ENCODE peak calls at places on chromosomes 13 and 19, in four cellular contexts. One of them, this sample, is unnamed.

GRCh38 chr13:82878536-82878935 is 1003.7 kb downstream of the SLITRK1 start:
- DNase-seq in neuronal stem cell: no peak
- DNase-seq in naive thymus-derived CD4-positive, alpha-beta T cell: no peak
- DNase-seq in transverse colon: no peak
- DNase-seq in this sample: no peak

GRCh38 chr19:38711726-38712153 is 32.5 kb downstream of the CAPN12 start:
- DNase-seq in transverse colon: peak; percentile 31
- DNase-seq in naive thymus-derived CD4-positive, alpha-beta T cell: no peak
- DNase-seq in neuronal stem cell: no peak
- DNase-seq in this sample: no peak

GRCh38 chr13:23621316-23621645 is 51.1 kb downstream of the TNFRSF19 start:
- DNase-seq in neuronal stem cell: no peak
- DNase-seq in transverse colon: no peak
- DNase-seq in naive thymus-derived CD4-positive, alpha-beta T cell: no peak
- DNase-seq in this sample: no peak

GRCh38 chr13:43445651-43446050 is 341.1 kb downstream of the ENOX1 start:
- DNase-seq in naive thymus-derived CD4-positive, alpha-beta T cell: no peak
- DNase-seq in transverse colon: no peak
- DNase-seq in neuronal stem cell: no peak
- DNase-seq in this sample: no peak

GRCh38 chr13:50531917-50532899 is 311.3 kb downstream of the DLEU7 start:
- DNase-seq in neuronal stem cell: no peak
- DNase-seq in transverse colon: no peak
- DNase-seq in naive thymus-derived CD4-positive, alpha-beta T cell: no peak
- DNase-seq in this sample: no peak

GRCh38 chr13:31944262-31945160 is 87.1 kb upstream of the FRY start:
- DNase-seq in transverse colon: no peak
- DNase-seq in neuronal stem cell: no peak
- DNase-seq in naive thymus-derived CD4-positive, alpha-beta T cell: no peak
- DNase-seq in this sample: no peak

GRCh38 chr19:406121-406711 is 2.7 kb downstream of the C2CD4C start:
- DNase-seq in naive thymus-derived CD4-positive, alpha-beta T cell: no peak
- DNase-seq in transverse colon: no peak
- DNase-seq in neuronal stem cell: no peak
- DNase-seq in this sample: no peak

GRCh38 chr19:18743281-18743825 is 47.8 kb downstream of the COMP start:
- DNase-seq in transverse colon: peak; percentile 70
- DNase-seq in neuronal stem cell: no peak
- DNase-seq in naive thymus-derived CD4-positive, alpha-beta T cell: no peak
- DNase-seq in this sample: no peak

GRCh38 chr19:43672061-43672679 is 2.2 kb upstream of the PLAUR start:
- DNase-seq in neuronal stem cell: no peak
- DNase-seq in naive thymus-derived CD4-positive, alpha-beta T cell: no peak
- DNase-seq in transverse colon: no peak
- DNase-seq in this sample: no peak

GRCh38 chr19:34332027-34332786 is 32.8 kb upstream of the GPI start:
- DNase-seq in transverse colon: no peak
- DNase-seq in naive thymus-derived CD4-positive, alpha-beta T cell: no peak
- DNase-seq in neuronal stem cell: no peak
- DNase-seq in this sample: no peak

GRCh38 chr13:52345048-52345447 is 60.9 kb downstream of the THSD1 start:
- DNase-seq in naive thymus-derived CD4-positive, alpha-beta T cell: no peak
- DNase-seq in transverse colon: no peak
- DNase-seq in neuronal stem cell: no peak
- DNase-seq in this sample: no peak

GRCh38 chr19:2578391-2578826 is 102.5 kb downstream of the GADD45B start:
- DNase-seq in naive thymus-derived CD4-positive, alpha-beta T cell: no peak
- DNase-seq in neuronal stem cell: no peak
- DNase-seq in transverse colon: peak; percentile 40
- DNase-seq in this sample: no peak

GRCh38 chr13:88153353-88153752 is 482.2 kb downstream of the SLITRK5 start:
- DNase-seq in naive thymus-derived CD4-positive, alpha-beta T cell: no peak
- DNase-seq in transverse colon: no peak
- DNase-seq in neuronal stem cell: no peak
- DNase-seq in this sample: no peak

GRCh38 chr13:65149687-65150086 is 2080.4 kb downstream of the PCDH9 start:
- DNase-seq in naive thymus-derived CD4-positive, alpha-beta T cell: no peak
- DNase-seq in neuronal stem cell: no peak
- DNase-seq in transverse colon: no peak
- DNase-seq in this sample: no peak

GRCh38 chr19:50419022-50419579 is 363 bp downstream of the SPIB start:
- DNase-seq in transverse colon: no peak
- DNase-seq in naive thymus-derived CD4-positive, alpha-beta T cell: no peak
- DNase-seq in neuronal stem cell: no peak
- DNase-seq in this sample: no peak
- H3K4me3 ChIP-seq in transverse colon: no peak overlapping the region
- H3K4me3 ChIP-seq in naive thymus-derived CD4-positive, alpha-beta T cell: no peak overlapping the region
- H3K4me3 ChIP-seq in neuronal stem cell: no peak overlapping the region
- H3K4me3 ChIP-seq in this sample: no peak overlapping the region

DNA sequence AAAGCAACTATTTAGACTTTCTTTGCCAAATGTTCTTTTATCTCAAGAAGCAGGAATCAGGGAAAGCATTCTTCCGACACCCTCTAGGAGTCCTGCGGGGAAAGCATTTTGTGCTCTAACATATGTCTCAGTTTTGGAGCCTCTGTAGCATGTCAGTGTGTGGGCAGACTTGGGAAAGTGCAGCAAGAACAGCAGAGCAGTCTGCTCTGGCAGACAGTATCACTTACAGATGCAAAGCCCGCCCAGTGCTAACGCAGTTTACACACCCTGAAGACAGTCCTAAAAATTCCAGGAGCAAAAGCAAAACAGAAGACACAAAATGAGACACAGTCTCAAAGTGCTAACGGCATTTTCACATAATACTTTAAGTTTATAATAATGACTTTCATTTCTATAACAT is 393.5 kb downstream of the KLF12 start:
- DNase-seq in neuronal stem cell: no peak
- DNase-seq in naive thymus-derived CD4-positive, alpha-beta T cell: no peak
- DNase-seq in transverse colon: no peak
- DNase-seq in this sample: no peak
- H3K4me3 ChIP-seq in neuronal stem cell: no peak overlapping the region
- H3K4me3 ChIP-seq in naive thymus-derived CD4-positive, alpha-beta T cell: no peak overlapping the region
- H3K4me3 ChIP-seq in transverse colon: no peak overlapping the region
- H3K4me3 ChIP-seq in this sample: no peak overlapping the region

GRCh38 chr19:8257052-8257443 is 47.9 kb downstream of the CERS4 start:
- DNase-seq in naive thymus-derived CD4-positive, alpha-beta T cell: no peak
- DNase-seq in transverse colon: no peak
- DNase-seq in neuronal stem cell: no peak
- DNase-seq in this sample: no peak

GRCh38 chr19:8254286-8255001 is 45.3 kb downstream of the CERS4 start:
- DNase-seq in naive thymus-derived CD4-positive, alpha-beta T cell: no peak
- DNase-seq in transverse colon: no peak
- DNase-seq in neuronal stem cell: no peak
- DNase-seq in this sample: no peak

GRCh38 chr19:8256276-8257051 is 47.3 kb downstream of the CERS4 start:
- DNase-seq in transverse colon: no peak
- DNase-seq in naive thymus-derived CD4-positive, alpha-beta T cell: no peak
- DNase-seq in neuronal stem cell: no peak
- DNase-seq in this sample: no peak

GRCh38 chr19:8253678-8254077 is 44.5 kb downstream of the CERS4 start:
- DNase-seq in naive thymus-derived CD4-positive, alpha-beta T cell: no peak
- DNase-seq in neuronal stem cell: no peak
- DNase-seq in transverse colon: no peak
- DNase-seq in this sample: no peak

GRCh38 chr19:8255426-8256125 is 46.4 kb downstream of the CERS4 start:
- DNase-seq in transverse colon: no peak
- DNase-seq in neuronal stem cell: no peak
- DNase-seq in naive thymus-derived CD4-positive, alpha-beta T cell: no peak
- DNase-seq in this sample: no peak
- H3K4me3 ChIP-seq in transverse colon: no peak overlapping the region
- H3K4me3 ChIP-seq in neuronal stem cell: no peak overlapping the region
- H3K4me3 ChIP-seq in naive thymus-derived CD4-positive, alpha-beta T cell: no peak overlapping the region
- H3K4me3 ChIP-seq in this sample: no peak overlapping the region

GRCh38 chr13:45336025-45336800 is 4.8 kb downstream of the TPT1 start:
- DNase-seq in naive thymus-derived CD4-positive, alpha-beta T cell: no peak
- DNase-seq in transverse colon: no peak
- DNase-seq in neuronal stem cell: no peak
- DNase-seq in this sample: no peak

GRCh38 chr13:45339399-45339798 is 1.6 kb downstream of the TPT1 start:
- DNase-seq in neuronal stem cell: no peak
- DNase-seq in naive thymus-derived CD4-positive, alpha-beta T cell: no peak
- DNase-seq in transverse colon: no peak
- DNase-seq in this sample: no peak

GRCh38 chr13:45337803-45338202 is 3.2 kb downstream of the TPT1 start:
- DNase-seq in neuronal stem cell: no peak
- DNase-seq in naive thymus-derived CD4-positive, alpha-beta T cell: no peak
- DNase-seq in transverse colon: no peak
- DNase-seq in this sample: no peak

GRCh38 chr13:45335397-45336024 is 5.5 kb downstream of the TPT1 start:
- DNase-seq in naive thymus-derived CD4-positive, alpha-beta T cell: no peak
- DNase-seq in neuronal stem cell: no peak
- DNase-seq in transverse colon: no peak
- DNase-seq in this sample: no peak

DNA sequence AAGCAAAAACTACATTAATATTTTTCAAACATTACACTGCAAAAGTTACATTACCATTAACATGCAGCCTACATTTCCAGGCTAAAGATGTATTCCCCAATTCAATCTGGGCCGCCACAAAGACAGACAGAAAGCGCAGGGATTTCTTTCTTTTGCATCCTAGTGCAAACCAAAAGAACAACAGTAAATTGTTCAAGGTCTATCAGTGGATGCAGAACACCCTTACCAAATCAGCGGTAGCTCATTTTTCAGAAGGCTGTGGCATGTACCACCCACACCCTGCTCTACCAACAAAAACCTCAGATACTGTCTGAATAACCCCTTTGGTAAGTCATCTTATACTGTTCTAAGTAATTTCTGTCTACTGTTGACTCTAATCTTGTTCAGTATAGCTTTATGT is 3.6 kb downstream of the TPT1 start:
- DNase-seq in naive thymus-derived CD4-positive, alpha-beta T cell: no peak
- DNase-seq in transverse colon: no peak
- DNase-seq in neuronal stem cell: no peak
- DNase-seq in this sample: no peak
- H3K4me3 ChIP-seq in naive thymus-derived CD4-positive, alpha-beta T cell: no peak overlapping the region
- H3K4me3 ChIP-seq in transverse colon: no peak overlapping the region
- H3K4me3 ChIP-seq in neuronal stem cell: no peak overlapping the region
- H3K4me3 ChIP-seq in this sample: no peak overlapping the region

GRCh38 chr19:45780146-45780447 is 2.2 kb downstream of the DMPK start:
- DNase-seq in neuronal stem cell: no peak
- DNase-seq in transverse colon: no peak
- DNase-seq in naive thymus-derived CD4-positive, alpha-beta T cell: no peak
- DNase-seq in this sample: no peak
- H3K4me3 ChIP-seq in neuronal stem cell: no peak overlapping the region
- H3K4me3 ChIP-seq in transverse colon: no peak overlapping the region
- H3K4me3 ChIP-seq in naive thymus-derived CD4-positive, alpha-beta T cell: no peak overlapping the region
- H3K4me3 ChIP-seq in this sample: no peak overlapping the region

DNA sequence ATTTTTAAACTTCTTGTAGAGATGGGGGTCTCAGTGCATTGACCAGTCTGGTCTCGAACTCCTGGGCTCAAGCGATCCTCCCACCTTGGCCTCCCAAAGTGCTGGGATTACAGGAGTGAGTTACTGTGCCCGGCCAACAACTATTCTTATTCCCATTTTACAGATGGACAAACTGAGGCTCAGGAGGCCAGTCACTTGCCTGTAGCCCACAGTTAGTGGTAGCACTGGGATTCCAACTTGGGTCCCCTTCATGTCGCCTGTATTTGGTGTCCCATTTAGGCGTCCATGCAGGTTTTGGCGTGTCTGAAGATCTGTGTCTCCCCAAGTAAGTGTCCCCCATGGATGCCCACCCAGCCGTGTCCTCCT is 791 bp upstream of the AXL start:
- DNase-seq in transverse colon: no peak
- DNase-seq in naive thymus-derived CD4-positive, alpha-beta T cell: no peak
- DNase-seq in neuronal stem cell: no peak
- DNase-seq in this sample: no peak
- H3K4me3 ChIP-seq in transverse colon: no peak overlapping the region
- H3K4me3 ChIP-seq in naive thymus-derived CD4-positive, alpha-beta T cell: no peak overlapping the region
- H3K4me3 ChIP-seq in neuronal stem cell: peak overlapping the region; percentile 72
- H3K4me3 ChIP-seq in this sample: no peak overlapping the region

DNA sequence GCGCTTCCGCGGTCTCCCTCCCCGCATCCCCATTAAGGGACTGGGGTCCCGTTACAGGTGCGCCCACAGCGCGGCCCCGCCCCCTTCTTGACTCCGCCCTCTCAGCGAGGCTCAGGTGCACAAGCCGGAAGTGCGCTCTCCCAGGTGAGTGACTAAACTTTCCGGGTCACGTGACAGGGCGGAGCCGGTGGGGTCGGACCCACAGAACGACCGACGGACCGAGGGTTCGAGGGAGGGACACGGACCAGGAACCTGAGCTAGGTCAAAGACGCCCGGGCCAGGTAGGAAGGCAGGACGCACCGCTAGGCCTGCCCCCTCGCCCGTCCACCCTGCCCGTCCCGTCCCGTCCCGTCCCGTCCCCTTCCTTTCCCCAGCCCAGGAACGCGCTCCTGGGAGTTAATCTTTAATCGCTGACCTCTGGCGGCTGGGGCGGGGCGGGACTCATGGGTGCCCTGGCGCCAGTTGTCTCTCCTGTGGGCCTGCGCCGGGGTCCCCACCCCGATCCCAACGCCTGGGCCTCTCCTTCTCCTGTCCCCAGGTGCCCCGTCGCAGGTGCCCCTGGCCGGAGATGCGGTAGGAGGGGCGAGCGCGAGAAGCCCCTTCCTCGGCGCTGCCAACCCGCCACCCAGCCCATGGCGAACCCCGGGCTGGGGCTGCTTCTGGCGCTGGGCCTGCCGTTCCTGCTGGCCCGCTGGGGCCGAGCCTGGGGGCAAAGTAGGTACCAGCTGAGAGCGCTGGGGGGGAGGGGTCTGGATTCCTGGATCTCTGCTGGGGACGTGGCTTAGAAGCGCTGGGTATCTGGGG is at the start of gene CRB3:
- DNase-seq in transverse colon: peak; percentile 97
- DNase-seq in neuronal stem cell: no peak
- DNase-seq in naive thymus-derived CD4-positive, alpha-beta T cell: peak; percentile 64
- DNase-seq in this sample: peak; percentile 34
- H3K4me3 ChIP-seq in transverse colon: peak within 1 kb of the TSS; percentile 25
- H3K4me3 ChIP-seq in neuronal stem cell: peak within 1 kb of the TSS; percentile 52
- H3K4me3 ChIP-seq in naive thymus-derived CD4-positive, alpha-beta T cell: peak within 1 kb of the TSS; percentile 47
- H3K4me3 ChIP-seq in this sample: peak within 1 kb of the TSS; percentile 45

DNA sequence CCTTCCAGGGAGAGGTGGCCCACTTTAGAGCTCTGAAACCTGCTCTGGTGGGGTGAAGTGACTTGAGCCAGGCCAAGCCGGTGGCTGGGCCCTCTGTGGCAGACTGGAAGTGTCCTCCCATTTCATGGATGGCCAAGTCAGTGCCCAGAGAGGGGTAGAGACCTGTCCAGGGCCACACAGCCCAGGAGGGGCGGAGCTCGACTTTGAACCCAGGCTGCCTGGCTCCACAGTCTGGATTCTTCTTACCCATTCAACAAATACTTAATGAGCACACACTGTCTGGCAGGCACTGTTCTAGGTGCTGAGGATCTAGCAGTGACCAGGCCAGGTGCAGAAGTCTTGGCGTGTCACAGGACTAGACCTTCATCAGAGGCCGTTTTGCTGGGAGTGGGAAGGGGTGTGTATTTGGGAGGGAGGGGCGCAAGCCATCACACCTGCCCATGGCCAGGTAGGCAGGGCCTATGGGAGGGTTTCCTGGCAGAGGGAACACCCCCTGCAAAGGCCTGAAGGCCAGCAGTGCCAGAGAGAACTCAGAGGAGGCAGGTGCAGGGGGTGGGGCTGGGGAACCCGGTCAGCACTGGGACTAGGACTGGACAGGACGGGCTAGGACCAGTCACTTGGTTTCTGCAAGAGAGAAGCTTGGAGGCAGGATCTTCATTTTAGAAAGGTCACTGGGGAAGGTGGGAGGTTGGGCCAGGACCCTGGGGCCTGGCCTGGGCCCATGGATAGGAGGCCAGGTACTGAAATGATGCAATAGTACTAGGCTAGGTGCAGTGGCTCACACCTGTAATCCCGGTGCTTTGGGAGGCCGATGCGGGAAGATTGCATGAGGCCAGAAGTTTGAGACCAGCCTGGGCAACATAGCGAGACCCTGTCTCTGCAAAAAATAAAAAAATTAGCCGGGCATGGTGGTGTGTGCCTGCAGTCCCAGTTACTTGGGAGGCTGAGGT is 31.8 kb downstream of the DNM2 start:
- DNase-seq in transverse colon: peak; percentile 84
- DNase-seq in neuronal stem cell: no peak
- DNase-seq in naive thymus-derived CD4-positive, alpha-beta T cell: no peak
- DNase-seq in this sample: no peak
- H3K4me3 ChIP-seq in transverse colon: no peak overlapping the region
- H3K4me3 ChIP-seq in neuronal stem cell: no peak overlapping the region
- H3K4me3 ChIP-seq in naive thymus-derived CD4-positive, alpha-beta T cell: no peak overlapping the region
- H3K4me3 ChIP-seq in this sample: no peak overlapping the region

This sample was measured in CD8-positive, alpha-beta memory T cell.